ENCODE peak calls at places on chromosomes 7 and 10, in nine cellular contexts. One of them, this sample, is unnamed.

GRCh38 chr10:11227103-11227502 is 209.4 kb downstream of the CELF2 start:
- DNase-seq in cardiac fibroblast: no peak
- DNase-seq in H9: no peak
- DNase-seq in fibroblast of mammary gland: no peak
- DNase-seq in GM04504: no peak
- DNase-seq in fibroblast of the aortic adventitia: no peak
- DNase-seq in stimulated activated CD4-positive, alpha-beta T cell treated with anti-CD3 and anti-CD28 coated beads, Interleukin-1b, Interleukin-23, amount 100 ng/mL, for 4 hours: no peak
- DNase-seq in HuH-7.5: no peak
- DNase-seq in aorta: no peak
- DNase-seq in this sample: no peak

GRCh38 chr7:45863715-45864114 is 9.2 kb downstream of the CCDC201 start:
- DNase-seq in aorta: no peak
- DNase-seq in fibroblast of the aortic adventitia: no peak
- DNase-seq in fibroblast of mammary gland: no peak
- DNase-seq in HuH-7.5: no peak
- DNase-seq in GM04504: no peak
- DNase-seq in H9: peak; percentile 76
- DNase-seq in stimulated activated CD4-positive, alpha-beta T cell treated with anti-CD3 and anti-CD28 coated beads, Interleukin-1b, Interleukin-23, amount 100 ng/mL, for 4 hours: no peak
- DNase-seq in cardiac fibroblast: no peak
- DNase-seq in this sample: no peak

GRCh38 chr10:75910032-75910431 is 478.6 kb downstream of the LRMDA start:
- DNase-seq in H9: no peak
- DNase-seq in fibroblast of mammary gland: peak; percentile 70
- DNase-seq in cardiac fibroblast: peak; percentile 66
- DNase-seq in aorta: no peak
- DNase-seq in fibroblast of the aortic adventitia: peak; percentile 76
- DNase-seq in GM04504: peak; percentile 1
- DNase-seq in HuH-7.5: no peak
- DNase-seq in stimulated activated CD4-positive, alpha-beta T cell treated with anti-CD3 and anti-CD28 coated beads, Interleukin-1b, Interleukin-23, amount 100 ng/mL, for 4 hours: no peak
- DNase-seq in this sample: peak; percentile 46

GRCh38 chr7:152313217-152313616 is 122.6 kb downstream of the KMT2C start:
- DNase-seq in stimulated activated CD4-positive, alpha-beta T cell treated with anti-CD3 and anti-CD28 coated beads, Interleukin-1b, Interleukin-23, amount 100 ng/mL, for 4 hours: no peak
- DNase-seq in fibroblast of mammary gland: no peak
- DNase-seq in HuH-7.5: no peak
- DNase-seq in aorta: no peak
- DNase-seq in fibroblast of the aortic adventitia: no peak
- DNase-seq in cardiac fibroblast: no peak
- DNase-seq in GM04504: no peak
- DNase-seq in H9: no peak
- DNase-seq in this sample: no peak

GRCh38 chr7:114986181-114986800 is 64.4 kb downstream of the MDFIC start:
- DNase-seq in cardiac fibroblast: no peak
- DNase-seq in fibroblast of mammary gland: no peak
- DNase-seq in fibroblast of the aortic adventitia: no peak
- DNase-seq in stimulated activated CD4-positive, alpha-beta T cell treated with anti-CD3 and anti-CD28 coated beads, Interleukin-1b, Interleukin-23, amount 100 ng/mL, for 4 hours: no peak
- DNase-seq in H9: no peak
- DNase-seq in HuH-7.5: no peak
- DNase-seq in aorta: no peak
- DNase-seq in GM04504: no peak
- DNase-seq in this sample: no peak

GRCh38 chr7:16660702-16661464 is 14.9 kb downstream of the BZW2 start:
- DNase-seq in aorta: no peak
- DNase-seq in GM04504: no peak
- DNase-seq in stimulated activated CD4-positive, alpha-beta T cell treated with anti-CD3 and anti-CD28 coated beads, Interleukin-1b, Interleukin-23, amount 100 ng/mL, for 4 hours: no peak
- DNase-seq in fibroblast of the aortic adventitia: peak; percentile 67
- DNase-seq in fibroblast of mammary gland: peak; percentile 80
- DNase-seq in HuH-7.5: no peak
- DNase-seq in H9: no peak
- DNase-seq in cardiac fibroblast: peak; percentile 66
- DNase-seq in this sample: peak; percentile 86

GRCh38 chr10:7541137-7542087 is 125.4 kb downstream of the ITIH5 start:
- DNase-seq in fibroblast of mammary gland: peak; percentile 25
- DNase-seq in H9: peak; percentile 77
- DNase-seq in fibroblast of the aortic adventitia: no peak
- DNase-seq in stimulated activated CD4-positive, alpha-beta T cell treated with anti-CD3 and anti-CD28 coated beads, Interleukin-1b, Interleukin-23, amount 100 ng/mL, for 4 hours: no peak
- DNase-seq in aorta: peak; percentile 87
- DNase-seq in GM04504: no peak
- DNase-seq in HuH-7.5: no peak
- DNase-seq in cardiac fibroblast: no peak
- DNase-seq in this sample: no peak

GRCh38 chr10:117137031-117137910 is 799 bp downstream of the VAX1 start:
- DNase-seq in fibroblast of mammary gland: no peak
- DNase-seq in stimulated activated CD4-positive, alpha-beta T cell treated with anti-CD3 and anti-CD28 coated beads, Interleukin-1b, Interleukin-23, amount 100 ng/mL, for 4 hours: no peak
- DNase-seq in fibroblast of the aortic adventitia: no peak
- DNase-seq in GM04504: no peak
- DNase-seq in H9: peak; percentile 63
- DNase-seq in aorta: peak; percentile 76
- DNase-seq in cardiac fibroblast: peak; percentile 22
- DNase-seq in HuH-7.5: no peak
- DNase-seq in this sample: no peak

GRCh38 chr10:129680661-129681344 is 213.8 kb downstream of the MGMT start:
- DNase-seq in stimulated activated CD4-positive, alpha-beta T cell treated with anti-CD3 and anti-CD28 coated beads, Interleukin-1b, Interleukin-23, amount 100 ng/mL, for 4 hours: no peak
- DNase-seq in HuH-7.5: no peak
- DNase-seq in fibroblast of the aortic adventitia: no peak
- DNase-seq in aorta: no peak
- DNase-seq in cardiac fibroblast: no peak
- DNase-seq in fibroblast of mammary gland: no peak
- DNase-seq in GM04504: no peak
- DNase-seq in H9: no peak
- DNase-seq in this sample: no peak

GRCh38 chr10:75402486-75403143 is 1.1 kb upstream of the ZNF503 start:
- DNase-seq in fibroblast of mammary gland: no peak
- DNase-seq in aorta: peak; percentile 82
- DNase-seq in H9: peak; percentile 59
- DNase-seq in GM04504: no peak
- DNase-seq in cardiac fibroblast: no peak
- DNase-seq in stimulated activated CD4-positive, alpha-beta T cell treated with anti-CD3 and anti-CD28 coated beads, Interleukin-1b, Interleukin-23, amount 100 ng/mL, for 4 hours: no peak
- DNase-seq in HuH-7.5: no peak
- DNase-seq in fibroblast of the aortic adventitia: peak; percentile 35
- DNase-seq in this sample: no peak

GRCh38 chr7:128818694-128819093 is 11.5 kb upstream of the FLNC start:
- DNase-seq in cardiac fibroblast: no peak
- DNase-seq in GM04504: no peak
- DNase-seq in stimulated activated CD4-positive, alpha-beta T cell treated with anti-CD3 and anti-CD28 coated beads, Interleukin-1b, Interleukin-23, amount 100 ng/mL, for 4 hours: no peak
- DNase-seq in H9: no peak
- DNase-seq in HuH-7.5: no peak
- DNase-seq in fibroblast of mammary gland: no peak
- DNase-seq in aorta: no peak
- DNase-seq in fibroblast of the aortic adventitia: no peak
- DNase-seq in this sample: no peak